ENCODE peak calls at places on chromosomes 1 and 21, in four cellular contexts. D is spleen; C is endothelial cell of umbilical vein; F is CD8-positive, alpha-beta T cell. X is an unnamed sample.

GRCh38 chr1:186497651-186498050 is 36.7 kb upstream of the PDC start:
- DNase-seq in D (no peak), C (no peak), F (no peak), X (no peak)

GRCh38 chr1:214708321-214708960 is 105.4 kb downstream of the CENPF start:
- DNase-seq in D (no peak), C (no peak), F (no peak), X (no peak)

GRCh38 chr1:171699526-171699925 is 42.3 kb downstream of the VAMP4 start:
- DNase-seq in D (no peak), C (no peak), F (no peak), X (no peak)

GRCh38 chr1:167185062-167185461 is 35.6 kb upstream of the POU2F1 start:
- DNase-seq in D (no peak), C (no peak), F (no peak), X (no peak)

GRCh38 chr1:111520040-111520439 is 16.6 kb upstream of the ADORA3 start:
- DNase-seq in D (no peak), C (no peak), F (no peak), X (no peak)

GRCh38 chr1:37509181-37509580 is 5.4 kb downstream of the MEAF6 start:
- DNase-seq in D (no peak), C (no peak), F (no peak), X (no peak)

GRCh38 chr1:89721351-89721750 is 88.4 kb downstream of the LRRC8C start:
- DNase-seq in D (no peak), C (peak; percentile 95), F (no peak), X (no peak)

GRCh38 chr1:94244816-94245215 is 7.4 kb upstream of the ARHGAP29 start:
- DNase-seq in D (no peak), C (peak; percentile 49), F (no peak), X (no peak)

GRCh38 chr1:22418852-22419480 is 32.7 kb upstream of the ZBTB40 start:
- DNase-seq in D (no peak), C (no peak), F (no peak), X (no peak)

GRCh38 chr1:243917177-243917862 is 67.3 kb upstream of the AKT3 start:
- DNase-seq in D (peak; percentile 74), C (peak; percentile 79), F (no peak), X (peak; percentile 22)

GRCh38 chr1:204520834-204521709 is 4.9 kb downstream of the MDM4 start:
- DNase-seq in D (no peak), C (no peak), F (peak; percentile 70), X (no peak)

GRCh38 chr1:186873687-186874086 is 44.9 kb downstream of the PLA2G4A start:
- DNase-seq in D (no peak), C (no peak), F (no peak), X (no peak)

GRCh38 chr1:192546596-192547199 is 28.9 kb upstream of the RGS1 start:
- DNase-seq in D (no peak), C (peak; percentile 73), F (no peak), X (no peak)

GRCh38 chr1:55038974-55039341 is 390 bp upstream of the PCSK9 start:
- DNase-seq in D (no peak), C (no peak), F (no peak), X (no peak)
- H3K4me3 ChIP-seq in D (no peak overlapping the region), C (no peak overlapping the region), F (no peak overlapping the region), X (peak overlapping the region; percentile 70)

DNA sequence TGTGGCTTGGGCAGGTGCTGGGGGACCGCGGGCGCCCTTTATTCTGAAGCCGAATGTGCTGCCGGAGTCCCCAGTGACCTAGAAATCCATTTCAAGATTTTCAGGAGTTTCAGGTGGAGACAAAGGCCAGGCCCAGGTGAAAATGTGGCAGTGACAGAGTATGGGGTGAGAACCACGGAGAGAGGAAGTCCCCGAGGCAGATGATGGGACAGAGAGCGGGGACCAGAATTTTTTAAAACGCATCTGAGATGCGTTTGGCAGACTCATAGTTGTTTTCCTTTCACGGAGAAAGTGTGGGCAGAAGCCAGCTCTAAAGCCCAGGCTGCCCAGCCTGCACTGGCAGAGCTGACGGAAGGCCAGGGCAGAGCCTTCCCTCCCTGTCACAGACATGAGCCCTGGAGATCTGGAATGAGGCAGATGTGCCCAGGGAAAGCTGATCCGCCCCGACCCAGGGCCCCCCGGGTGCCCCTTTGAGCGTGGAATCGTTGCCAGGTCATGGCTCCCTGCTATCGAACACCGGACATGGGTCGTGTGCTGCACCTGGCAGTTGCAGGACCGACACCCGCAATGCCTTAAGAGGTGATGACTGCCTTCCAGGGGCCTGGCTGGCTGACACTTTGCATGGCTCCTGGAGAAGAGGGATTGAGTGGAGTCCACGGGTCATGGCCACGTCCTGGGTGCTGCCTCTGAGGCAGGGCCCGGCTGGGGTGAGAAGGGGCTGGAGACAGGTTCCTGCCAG is 6.5 kb upstream of the SLX9 start:
- DNase-seq in D (peak; percentile 76), C (no peak), F (no peak), X (no peak)
- H3K4me1 ChIP-seq in D (peaks cover 58% of the 10 kb centered on the region), C (peaks cover 9% of the 10 kb centered on the region), F (peaks cover 38% of the 10 kb centered on the region), X (peaks cover 12% of the 10 kb centered on the region)

DNA sequence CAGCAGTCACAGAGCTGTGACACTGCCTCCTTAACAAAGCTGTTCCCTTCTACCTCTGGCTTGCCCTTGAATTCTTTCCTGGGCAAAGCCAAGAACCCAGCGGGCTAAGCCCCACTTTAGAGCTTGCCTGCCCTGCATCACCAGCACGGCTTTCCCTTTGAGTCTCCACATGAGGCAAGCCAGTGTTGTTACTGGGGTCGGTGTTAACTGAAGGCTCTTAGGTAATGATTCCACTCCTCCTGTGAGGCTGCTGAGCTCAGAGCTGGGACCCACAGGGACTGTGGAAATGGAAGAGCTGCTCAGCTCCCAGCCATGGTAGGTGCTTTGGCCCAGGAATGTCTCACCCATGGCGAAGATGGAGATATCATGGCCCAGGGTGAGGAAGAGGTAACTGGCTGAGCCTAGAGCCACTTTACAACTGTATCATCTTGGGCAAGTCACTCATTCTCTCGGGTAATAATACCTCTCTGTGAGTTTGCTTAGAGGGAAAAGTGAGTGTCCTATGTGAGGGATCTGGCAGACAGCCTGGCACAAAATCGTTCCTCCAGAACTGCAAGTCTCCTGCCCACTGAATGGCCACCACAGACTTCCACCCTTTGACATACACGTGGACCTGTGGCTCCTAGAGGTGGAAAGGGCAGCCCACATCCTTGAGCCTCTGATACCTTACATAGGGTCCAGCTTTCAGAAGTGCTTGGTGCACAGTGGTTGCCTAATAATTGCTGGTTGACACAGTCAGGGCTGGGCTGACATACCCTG is 654.1 kb downstream of the PTPRU start:
- DNase-seq in D (no peak), C (no peak), F (no peak), X (no peak)
- TF ChIP-seq CTCF in D (no peak), C (no peak), F (no peak), X (no peak)

GRCh38 chr1:229624521-229624905 is 1.4 kb downstream of the TAF5L start:
- DNase-seq in D (no peak), C (no peak), F (no peak), X (no peak)

GRCh38 chr1:229625893-229626831 is at the start of the genes TAF5L and URB2:
- DNase-seq in D (peak; percentile 98), C (peak; percentile 84), F (peak; percentile 88), X (peak; percentile 92)

GRCh38 chr1:229629251-229629650 is 3.2 kb downstream of the URB2 start:
- DNase-seq in D (no peak), C (no peak), F (no peak), X (no peak)

GRCh38 chr1:229624906-229625871 is 733 bp downstream of the TAF5L start:
- DNase-seq in D (peak; percentile 90), C (peak; percentile 52), F (peak; percentile 63), X (peak; percentile 61)

DNA sequence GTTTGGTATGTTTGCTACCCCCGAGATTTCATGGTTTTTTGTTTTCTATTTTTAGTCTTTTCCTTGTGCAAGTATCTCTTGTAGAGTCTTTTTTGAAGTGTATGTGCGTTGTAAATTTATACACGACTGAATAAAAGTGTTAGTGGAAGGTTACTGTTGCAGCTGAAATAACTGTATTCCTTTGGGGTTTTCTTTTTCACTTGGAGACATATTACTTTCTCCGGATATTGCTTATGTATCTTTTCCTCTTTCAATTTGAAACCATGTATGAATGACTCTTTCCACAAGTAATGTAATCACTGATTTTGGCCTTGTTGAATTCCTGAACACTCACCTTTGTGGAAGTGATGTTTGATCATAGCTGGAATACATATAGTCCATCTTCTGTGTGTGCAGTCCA is 956 bp downstream of the URB2 start:
- DNase-seq in D (no peak), C (peak; percentile 5), F (no peak), X (no peak)
- H3K4me3 ChIP-seq in D (peak overlapping the region; percentile 87), C (peak overlapping the region; percentile 98), F (peak overlapping the region; percentile 92), X (peak overlapping the region; percentile 96)

DNA sequence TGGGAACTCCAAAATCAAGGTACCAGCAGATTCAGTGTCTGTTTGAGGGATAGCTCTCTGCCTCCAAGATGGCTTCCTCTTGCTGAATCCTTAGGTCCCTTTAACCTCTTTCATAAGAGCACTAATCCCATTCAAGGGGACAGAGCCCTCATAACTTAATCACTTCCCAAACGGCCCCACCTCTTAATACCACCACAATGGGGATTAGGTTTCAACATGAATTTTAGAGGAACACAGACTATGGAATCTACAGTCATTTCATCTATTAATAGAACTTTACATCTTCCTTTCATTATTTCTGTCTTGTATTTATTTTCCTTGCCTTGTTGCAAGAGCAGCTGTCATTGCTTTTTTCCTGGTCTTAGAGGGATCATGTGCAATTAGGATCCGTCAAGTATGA is 30.3 kb downstream of the HOOK1 start:
- DNase-seq in D (no peak), C (no peak), F (no peak), X (no peak)
- H3K4me1 ChIP-seq in D (no peaks in the 10 kb centered on the region), C (no peaks in the 10 kb centered on the region), F (no peaks in the 10 kb centered on the region), X (no peaks in the 10 kb centered on the region)

DNA sequence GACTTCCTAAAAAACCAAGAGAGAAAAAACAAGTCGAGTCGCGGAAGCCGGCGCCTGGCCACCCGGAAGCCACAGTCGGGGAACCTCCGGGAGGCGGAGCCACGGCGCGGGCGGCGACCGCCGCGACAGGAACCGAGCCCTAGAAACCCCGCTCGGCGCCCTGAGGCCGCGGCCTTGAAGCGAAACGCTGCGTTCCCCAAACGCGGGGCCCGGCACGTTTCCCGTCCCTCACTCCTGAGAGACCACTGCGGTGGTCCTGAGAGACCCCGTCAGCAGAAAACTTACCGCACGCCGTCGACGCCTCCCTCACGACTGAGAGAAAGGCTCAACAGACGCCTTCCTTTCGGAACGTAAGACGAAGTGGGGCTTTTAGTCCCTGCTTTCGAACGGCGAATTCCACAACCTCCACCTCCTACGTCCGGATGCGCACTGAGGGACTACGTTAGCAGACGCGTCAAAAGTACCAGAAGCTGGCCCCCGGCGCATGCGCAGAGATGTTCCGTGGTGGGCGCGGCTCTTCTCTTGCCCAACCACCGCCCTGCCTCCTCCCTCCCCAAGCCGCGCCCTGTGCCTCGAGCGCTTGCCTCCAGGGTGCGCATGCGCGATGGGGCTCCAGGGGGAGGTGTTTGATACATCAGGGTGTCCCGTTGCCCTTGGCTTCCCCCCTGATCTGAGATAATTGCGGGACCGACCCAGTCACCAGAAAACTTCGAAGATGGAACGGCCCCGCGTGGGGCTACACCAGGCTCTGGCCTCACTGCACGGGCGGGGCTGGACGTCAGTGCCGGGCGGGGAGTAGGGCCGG is at the start of gene RSRP1:
- DNase-seq in D (peak; percentile 100), C (peak; percentile 99), F (peak; percentile 100), X (peak; percentile 100)
- TF ChIP-seq CTCF in D (no peak), C (no peak), F (no peak), X (no peak)